ENCODE peak calls at places on chromosomes 4 and X, in six cellular contexts. X, E, C, O, J and G are unnamed samples.

GRCh38 chrX:29627833-29628232 is 587.5 kb upstream of the MAGEB2 start:
- DNase-seq in X (no peak), E (no peak), C (no peak), O (no peak), J (no peak), G (no peak)

GRCh38 chr4:139900964-139901376 is 235.4 kb downstream of the MGST2 start:
- DNase-seq in X (no peak), E (no peak), C (peak), O (no peak), J (no peak), G (no peak)

GRCh38 chrX:38347136-38347535 is 5.3 kb upstream of the OTC start:
- DNase-seq in X (peak), E (no peak), C (peak), O (no peak), J (no peak), G (peak)

GRCh38 chrX:115946059-115946458 is 224.5 kb upstream of the AGTR2 start:
- DNase-seq in X (no peak), E (no peak), C (no peak), O (no peak), J (no peak), G (no peak)

GRCh38 chr4:3601992-3602391 is 69.8 kb upstream of the LRPAP1 start:
- DNase-seq in X (no peak), E (no peak), C (no peak), O (no peak), J (no peak), G (no peak)

GRCh38 chrX:39840141-39841126 is 257.3 kb downstream of the BCOR start:
- DNase-seq in X (no peak), E (no peak), C (no peak), O (no peak), J (no peak), G (no peak)

GRCh38 chr4:11730545-11730944 is 301.9 kb upstream of the HS3ST1 start:
- DNase-seq in X (no peak), E (no peak), C (no peak), O (no peak), J (no peak), G (no peak)

GRCh38 chrX:129749069-129749468 is 10.3 kb downstream of the XPNPEP2 start:
- DNase-seq in X (no peak), E (no peak), C (no peak), O (no peak), J (no peak), G (no peak)

GRCh38 chr4:179095585-179096228 is 1653.5 kb upstream of the AGA start:
- DNase-seq in X (peak), E (no peak), C (no peak), O (no peak), J (no peak), G (no peak)

GRCh38 chrX:18461431-18461830 is 36.0 kb downstream of the CDKL5 start:
- DNase-seq in X (no peak), E (no peak), C (no peak), O (no peak), J (no peak), G (no peak)

GRCh38 chr4:74480267-74480666 is 35.3 kb downstream of the AREG start:
- DNase-seq in X (no peak), E (no peak), C (no peak), O (no peak), J (no peak), G (no peak)

GRCh38 chrX:66684196-66684595 is 45.3 kb upstream of the EDA2R start:
- DNase-seq in X (no peak), E (no peak), C (peak), O (no peak), J (no peak), G (no peak)

GRCh38 chrX:37627602-37628001 is 56.1 kb downstream of the LANCL3 start:
- DNase-seq in X (no peak), E (peak), C (no peak), O (no peak), J (no peak), G (no peak)

GRCh38 chr4:82542642-82543041 is 19.1 kb downstream of the TMEM150C start:
- DNase-seq in X (no peak), E (no peak), C (no peak), O (no peak), J (no peak), G (no peak)

GRCh38 chr4:16194199-16194598 is 32.1 kb downstream of the TAPT1 start:
- DNase-seq in X (no peak), E (no peak), C (no peak), O (no peak), J (no peak), G (no peak)

GRCh38 chr4:184273166-184274147 is 55.8 kb upstream of the ENPP6 start:
- DNase-seq in X (no peak), E (no peak), C (no peak), O (no peak), J (no peak), G (no peak)

GRCh38 chrX:119272882-119273806 is 37.1 kb downstream of the PGRMC1 start:
- DNase-seq in X (no peak), E (peak), C (peak), O (no peak), J (no peak), G (no peak)

GRCh38 chr4:177441061-177441802 is 1.0 kb downstream of the AGA start:
- DNase-seq in X (peak), E (no peak), C (no peak), O (no peak), J (no peak), G (no peak)

GRCh38 chrX:22855693-22856092 is 144.1 kb upstream of the DDX53 start:
- DNase-seq in X (no peak), E (no peak), C (no peak), O (no peak), J (no peak), G (no peak)

GRCh38 chr4:4855293-4856070 is 4.0 kb upstream of the MSX1 start:
- DNase-seq in X (no peak), E (no peak), C (no peak), O (no peak), J (no peak), G (no peak)

GRCh38 chrX:136623400-136623799 is 24.6 kb upstream of the CD40LG start:
- DNase-seq in X (peak), E (no peak), C (no peak), O (no peak), J (no peak), G (no peak)

GRCh38 chr4:74364649-74365491 is at the start of gene EREG:
- DNase-seq in X (no peak), E (peak), C (peak), O (no peak), J (peak), G (no peak)

GRCh38 chr4:72525938-72526337 is 43.1 kb downstream of the ADAMTS3 start:
- DNase-seq in X (no peak), E (no peak), C (peak), O (no peak), J (no peak), G (no peak)

GRCh38 chrX:69033936-69034335 is 131.3 kb downstream of the PJA1 start:
- DNase-seq in X (no peak), E (no peak), C (no peak), O (no peak), J (no peak), G (no peak)

GRCh38 chrX:101462892-101463291 is 22.4 kb upstream of the ARMCX4 start:
- DNase-seq in X (peak), E (no peak), C (no peak), O (no peak), J (no peak), G (no peak)

GRCh38 chrX:133401539-133401938 is 13.8 kb downstream of the GPC4 start:
- DNase-seq in X (no peak), E (no peak), C (no peak), O (no peak), J (no peak), G (no peak)

GRCh38 chrX:79161655-79162054 is 17.2 kb downstream of the GPR174 start:
- DNase-seq in X (peak), E (no peak), C (no peak), O (no peak), J (no peak), G (no peak)

GRCh38 chr4:169922632-169923276 is 103.4 kb downstream of the MFAP3L start:
- DNase-seq in X (peak), E (no peak), C (peak), O (no peak), J (peak), G (no peak)

GRCh38 chr4:151644625-151645024 is 116.2 kb downstream of the GATB start:
- DNase-seq in X (peak), E (peak), C (no peak), O (no peak), J (no peak), G (no peak)

GRCh38 chr4:128386761-128387599 is 99.4 kb upstream of the PGRMC2 start:
- DNase-seq in X (no peak), E (peak), C (peak), O (no peak), J (peak), G (peak)

GRCh38 chrX:50097121-50097520 is 103.7 kb downstream of the AKAP4 start:
- DNase-seq in X (no peak), E (no peak), C (no peak), O (no peak), J (no peak), G (no peak)

GRCh38 chrX:135295238-135295943 is 13.9 kb upstream of the ETDC start:
- DNase-seq in X (peak), E (peak), C (peak), O (no peak), J (peak), G (no peak)

GRCh38 chr4:14856076-14856926 is 146.0 kb upstream of the CPEB2 start:
- DNase-seq in X (peak), E (no peak), C (peak), O (no peak), J (no peak), G (peak)

GRCh38 chr4:53686521-53686920 is 95.2 kb upstream of the LNX1 start:
- DNase-seq in X (no peak), E (no peak), C (no peak), O (no peak), J (no peak), G (no peak)

GRCh38 chr4:186725422-186726149 is 1.9 kb upstream of the FAT1 start:
- DNase-seq in X (no peak), E (peak), C (peak), O (peak), J (peak), G (peak)

GRCh38 chrX:152896450-152896849 is 1.4 kb upstream of the ZNF185 start:
- DNase-seq in X (no peak), E (no peak), C (peak), O (no peak), J (no peak), G (no peak)

GRCh38 chr4:25367004-25367621 is 9.9 kb upstream of the ANAPC4 start:
- DNase-seq in X (peak), E (no peak), C (peak), O (no peak), J (no peak), G (no peak)

GRCh38 chr4:99403380-99404194 is 31.6 kb downstream of the ADH7 start:
- DNase-seq in X (no peak), E (no peak), C (no peak), O (no peak), J (no peak), G (no peak)